ENCODE peak calls at places on chromosomes 16 and 17, in eight cellular contexts. Q is neural crest cell, F is choroid plexus epithelial cell, S is T follicular helper cell, H is NCI-H2081, Z is brain microvascular endothelial cell, I is HL-60, P is smooth muscle cell of the brain vasculature. K is an unnamed sample.

GRCh38 chr17:2055494-2056220 is 754 bp downstream of the HIC1 start:
- DNase-seq in Q (no peak), F (peak), S (no peak), H (no peak), Z (no peak), I (no peak), P (no peak), K (no peak)

GRCh38 chr16:88361775-88362174 is 21.0 kb upstream of the ZNF469 start:
- DNase-seq in Q (no peak), F (no peak), S (no peak), H (no peak), Z (no peak), I (no peak), P (no peak), K (peak)

GRCh38 chr17:62888148-62888547 is 77.9 kb upstream of the TANC2 start:
- DNase-seq in Q (no peak), F (no peak), S (no peak), H (no peak), Z (no peak), I (no peak), P (no peak), K (no peak)

GRCh38 chr17:78082988-78083387 is 45.6 kb downstream of the TMC6 start:
- DNase-seq in Q (no peak), F (no peak), S (no peak), H (peak), Z (no peak), I (no peak), P (no peak), K (no peak)

GRCh38 chr16:16112450-16113053 is 110.7 kb downstream of the ABCC6 start:
- DNase-seq in Q (no peak), F (no peak), S (no peak), H (no peak), Z (no peak), I (no peak), P (no peak), K (no peak)

GRCh38 chr16:30335598-30336474 is 19.3 kb downstream of the CD2BP2 start:
- DNase-seq in Q (no peak), F (peak), S (no peak), H (peak), Z (no peak), I (peak), P (no peak), K (no peak)

GRCh38 chr16:70548936-70549335 is 25.3 kb downstream of the SF3B3 start:
- DNase-seq in Q (no peak), F (peak), S (no peak), H (no peak), Z (no peak), I (no peak), P (no peak), K (no peak)

GRCh38 chr17:15480209-15480608 is 12.8 kb upstream of the CDRT4 start:
- DNase-seq in Q (no peak), F (no peak), S (no peak), H (no peak), Z (no peak), I (no peak), P (no peak), K (no peak)

GRCh38 chr16:85004587-85005205 is 6.6 kb downstream of the ZDHHC7 start:
- DNase-seq in Q (no peak), F (peak), S (no peak), H (no peak), Z (peak), I (no peak), P (no peak), K (no peak)

GRCh38 chr16:4283939-4284338 is 11.1 kb upstream of the TFAP4 start:
- DNase-seq in Q (no peak), F (peak), S (no peak), H (no peak), Z (no peak), I (no peak), P (no peak), K (no peak)